ENCODE peak calls at places on chromosomes 16 and 17, in nine cellular contexts. I, F, C, T, A, W, E, J and Y are unnamed samples.

GRCh38 chr17:73906896-73907600 is 262.8 kb upstream of the SDK2 start:
- DNase-seq in T (no peak), F (no peak), J (no peak), A (no peak), W (no peak), C (no peak), E (no peak), I (peak), Y (no peak)

GRCh38 chr16:69424935-69425784 is 741 bp downstream of the CYB5B start:
- DNase-seq in T (no peak), F (no peak), I (no peak), A (no peak), W (peak), J (no peak), E (no peak), C (no peak), Y (no peak)

GRCh38 chr16:57785924-57786323 is 16.4 kb downstream of the KIFC3 start:
- DNase-seq in C (no peak), E (no peak), I (no peak), J (no peak), W (no peak), A (no peak), T (no peak), F (no peak), Y (no peak)

GRCh38 chr17:9402590-9403199 is 172.9 kb downstream of the STX8 start:
- DNase-seq in J (no peak), W (peak), A (peak), I (peak), T (no peak), C (peak), E (no peak), F (no peak), Y (no peak)

GRCh38 chr17:41868568-41868967 is 3.3 kb upstream of the KLHL11 start:
- DNase-seq in J (no peak), W (no peak), E (no peak), F (no peak), T (no peak), A (no peak), I (no peak), C (no peak), Y (no peak)

GRCh38 chr17:57349533-57350227 is 93.4 kb downstream of the MSI2 start:
- DNase-seq in A (no peak), E (no peak), J (no peak), C (no peak), I (no peak), T (no peak), F (no peak), W (peak), Y (no peak)

GRCh38 chr17:31226373-31226772 is 70.7 kb downstream of the OMG start:
- DNase-seq in J (no peak), F (no peak), E (no peak), C (no peak), T (no peak), W (no peak), I (no peak), A (no peak), Y (no peak)

GRCh38 chr17:28053044-28053670 is 10.7 kb downstream of the NLK start:
- DNase-seq in E (no peak), C (no peak), I (no peak), F (no peak), T (no peak), A (no peak), W (no peak), J (no peak), Y (no peak)

GRCh38 chr16:8458481-8458880 is 131.8 kb downstream of the TMEM114 start:
- DNase-seq in T (no peak), C (no peak), W (no peak), I (no peak), E (no peak), F (no peak), J (no peak), A (no peak), Y (no peak)

GRCh38 chr17:39730095-39730921 is at the start of gene MIEN1:
- DNase-seq in T (peak), E (peak), F (peak), W (peak), C (peak), A (peak), J (peak), I (peak), Y (peak)

GRCh38 chr17:67376509-67376891 is 581 bp upstream of the PITPNC1 start:
- DNase-seq in A (peak), J (peak), I (no peak), E (peak), W (peak), F (no peak), C (peak), T (no peak), Y (no peak)

GRCh38 chr16:48950184-48950583 is 331.5 kb downstream of the CBLN1 start:
- DNase-seq in A (no peak), W (no peak), C (no peak), J (no peak), T (no peak), F (no peak), I (no peak), E (no peak), Y (no peak)

GRCh38 chr17:8116779-8117178 is 1.5 kb downstream of the ALOXE3 start:
- DNase-seq in W (no peak), F (no peak), J (no peak), A (no peak), T (no peak), I (no peak), E (no peak), C (no peak), Y (no peak)

GRCh38 chr16:6571044-6571443 is 761.6 kb upstream of the RBFOX1 start:
- DNase-seq in C (no peak), W (no peak), E (no peak), T (no peak), I (peak), J (no peak), F (no peak), A (no peak), Y (no peak)

GRCh38 chr16:82105107-82105506 is 64.9 kb downstream of the MPHOSPH6 start:
- DNase-seq in E (no peak), A (no peak), J (no peak), F (no peak), I (no peak), T (no peak), C (no peak), W (no peak), Y (no peak)

GRCh38 chr16:13453938-13454553 is 465.9 kb upstream of the ERCC4 start:
- DNase-seq in T (no peak), F (no peak), A (peak), I (peak), E (peak), C (no peak), J (peak), W (peak), Y (no peak)

GRCh38 chr16:67917140-67917851 is 14.4 kb downstream of the CTRL start:
- DNase-seq in F (no peak), J (no peak), I (no peak), E (no peak), T (peak), A (no peak), C (no peak), W (no peak), Y (no peak)

GRCh38 chr17:51857052-51857593 is 301.4 kb downstream of the CA10 start:
- DNase-seq in F (no peak), C (no peak), J (no peak), I (peak), A (no peak), T (no peak), E (no peak), W (no peak), Y (no peak)

GRCh38 chr17:40097931-40098845 is 2.2 kb downstream of the NR1D1 start:
- DNase-seq in F (peak), C (peak), T (peak), E (peak), W (peak), I (no peak), A (peak), J (peak), Y (no peak)

GRCh38 chr16:85055503-85056210 is 28.1 kb downstream of the KIAA0513 start:
- DNase-seq in J (peak), F (no peak), W (peak), I (no peak), C (peak), A (peak), T (no peak), E (peak), Y (no peak)

GRCh38 chr16:89209522-89210044 is 7.9 kb upstream of the ZNF778 start:
- DNase-seq in T (peak), C (no peak), F (no peak), I (no peak), A (no peak), W (no peak), E (no peak), J (no peak), Y (no peak)

GRCh38 chr16:68732068-68732680 is 4.9 kb upstream of the CDH1 start:
- DNase-seq in J (peak), W (no peak), F (peak), A (peak), T (no peak), I (peak), E (no peak), C (peak), Y (no peak)

GRCh38 chr17:15744091-15744676 is 12.1 kb downstream of the TBC1D26 start:
- DNase-seq in C (no peak), T (no peak), I (no peak), E (no peak), A (no peak), J (no peak), F (no peak), W (no peak), Y (no peak)

GRCh38 chr16:62167551-62167950 is 131.3 kb upstream of the CDH8 start:
- DNase-seq in E (no peak), A (no peak), T (no peak), I (no peak), F (no peak), W (no peak), J (no peak), C (no peak), Y (no peak)

GRCh38 chr17:35056013-35056412 is 7.5 kb downstream of the RFFL start:
- DNase-seq in C (no peak), W (no peak), E (no peak), A (no peak), J (no peak), T (no peak), F (no peak), I (peak), Y (no peak)

GRCh38 chr16:25297151-25297787 is 39.6 kb upstream of the ZKSCAN2 start:
- DNase-seq in T (no peak), C (no peak), W (no peak), J (no peak), F (no peak), E (no peak), A (no peak), I (no peak), Y (no peak)

GRCh38 chr17:63436523-63437110 is 9.5 kb downstream of the CYB561 start:
- DNase-seq in C (peak), T (no peak), E (no peak), W (no peak), F (no peak), I (peak), J (no peak), A (no peak), Y (no peak)

GRCh38 chr16:2784536-2785100 is 2.7 kb downstream of the PRSS33 start:
- DNase-seq in T (peak), F (no peak), E (no peak), A (no peak), C (no peak), I (peak), W (no peak), J (no peak), Y (no peak)

GRCh38 chr17:8066841-8067775 is 20.4 kb downstream of the ALOX12B start:
- DNase-seq in C (no peak), F (no peak), W (no peak), J (no peak), I (peak), T (no peak), A (no peak), E (no peak), Y (no peak)

GRCh38 chr17:61393550-61393903 is 6.1 kb upstream of the TBX2 start:
- DNase-seq in J (no peak), I (peak), E (no peak), C (no peak), F (no peak), A (peak), W (no peak), T (no peak), Y (no peak)

GRCh38 chr16:15924996-15925395 is 24.4 kb upstream of the ABCC1 start:
- DNase-seq in W (no peak), I (no peak), E (no peak), J (no peak), F (no peak), T (no peak), A (no peak), C (no peak), Y (no peak)

GRCh38 chr16:72189865-72190371 is 18.0 kb upstream of the PMFBP1 start:
- DNase-seq in F (peak), I (no peak), E (peak), C (peak), A (peak), W (peak), J (no peak), T (no peak), Y (no peak)

GRCh38 chr16:69253796-69254426 is 57.2 kb upstream of the VPS4A start:
- DNase-seq in F (no peak), W (peak), J (peak), T (no peak), A (no peak), C (peak), E (peak), I (no peak), Y (no peak)

GRCh38 chr17:41660221-41660711 is 28.4 kb upstream of the EIF1 start:
- DNase-seq in W (no peak), I (peak), C (no peak), A (peak), F (no peak), E (no peak), T (no peak), J (no peak), Y (no peak)

GRCh38 chr16:28924399-28924761 is 658 bp downstream of the RABEP2 start:
- DNase-seq in T (no peak), W (no peak), J (no peak), A (no peak), F (no peak), I (no peak), E (no peak), C (no peak), Y (no peak)
- TF ChIP-seq CTCF in T (no peak), W (no peak), J (peak), A (no peak), F (no peak), I (peak), E (no peak), C (no peak), Y (no peak)

DNA sequence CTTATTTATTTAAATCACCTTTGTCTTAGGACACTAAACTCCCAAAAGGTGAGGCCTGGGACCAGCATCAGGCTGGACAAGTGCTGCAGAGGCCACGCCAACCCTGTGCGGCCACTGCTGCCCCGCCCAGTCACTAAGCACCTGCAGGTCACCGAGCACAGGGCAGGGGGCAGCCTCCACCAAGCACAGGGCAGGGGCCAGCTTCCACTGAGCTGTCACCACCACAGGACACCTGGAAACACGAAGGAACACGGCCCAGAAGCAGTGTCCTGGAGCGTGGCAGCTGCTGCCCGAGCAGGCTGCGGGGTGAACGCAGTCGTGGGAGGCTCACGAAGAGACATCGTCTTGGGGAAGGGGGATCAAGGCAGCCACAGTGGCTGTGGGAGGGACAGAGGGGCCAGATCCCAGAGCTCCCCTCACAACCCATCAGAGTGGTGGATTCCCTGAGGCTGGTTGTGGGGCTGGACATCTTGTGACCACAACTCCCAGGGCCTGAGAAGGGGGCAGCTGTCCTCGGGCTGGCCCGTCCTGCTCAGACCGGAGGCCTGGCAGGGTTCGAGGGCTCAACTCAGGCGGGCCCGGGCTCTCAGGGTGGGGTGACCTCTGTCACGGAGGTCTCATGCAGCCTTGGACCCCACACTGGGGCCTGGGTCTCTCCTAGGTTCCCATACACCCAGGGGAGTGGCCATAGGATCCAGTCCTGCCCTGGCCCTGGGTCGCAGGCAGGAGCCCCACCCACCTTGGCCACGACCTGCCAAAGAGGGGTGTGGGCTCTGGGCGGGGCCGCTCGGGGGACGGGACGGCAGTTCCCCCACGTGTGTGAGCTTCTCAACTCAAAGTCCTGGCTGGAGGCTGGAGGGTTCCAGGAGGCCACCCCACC is 18.7 kb downstream of the RAB40B start:
- DNase-seq in I (peak), F (no peak), W (no peak), A (no peak), E (no peak), C (no peak), J (no peak), T (no peak), Y (no peak)
- TF ChIP-seq CTCF in I (peak), F (no peak), W (no peak), A (no peak), E (no peak), C (no peak), J (no peak), T (no peak), Y (peak)

GRCh38 chr16:50351116-50351515 is 17.7 kb downstream of the BRD7 start:
- DNase-seq in F (no peak), E (no peak), W (no peak), T (no peak), J (no peak), I (no peak), C (no peak), A (no peak), Y (no peak)

GRCh38 chr16:50354629-50355456 is 13.9 kb downstream of the BRD7 start:
- DNase-seq in E (no peak), I (no peak), A (no peak), T (no peak), F (no peak), C (peak), W (peak), J (no peak), Y (no peak)

GRCh38 chr16:50354082-50354481 is 14.7 kb downstream of the BRD7 start:
- DNase-seq in C (no peak), T (no peak), W (no peak), F (no peak), E (no peak), A (no peak), J (no peak), I (no peak), Y (no peak)

DNA sequence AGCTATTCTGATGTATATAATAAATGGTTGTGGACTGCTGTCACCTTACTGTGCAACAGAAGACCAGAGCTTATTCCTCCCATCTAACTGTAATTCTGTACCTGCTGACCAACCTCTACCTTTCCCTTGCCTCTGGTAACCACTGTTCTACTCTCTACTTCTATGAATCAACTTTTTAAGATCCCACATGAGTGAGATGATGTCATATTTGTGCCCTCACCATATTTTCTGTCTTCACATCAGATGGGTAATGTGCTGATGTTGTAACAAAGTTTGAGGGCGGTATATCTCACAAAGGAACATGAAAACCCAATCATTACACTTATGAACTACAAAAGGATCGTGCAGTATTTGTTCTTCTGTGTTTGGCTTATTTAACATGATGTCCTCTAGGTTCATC is 16.8 kb downstream of the BRD7 start:
- DNase-seq in W (no peak), F (no peak), I (no peak), C (no peak), T (no peak), A (no peak), E (no peak), J (no peak), Y (no peak)
- TF ChIP-seq CTCF in W (no peak), F (no peak), I (no peak), C (no peak), T (no peak), A (no peak), E (no peak), J (no peak), Y (no peak)

DNA sequence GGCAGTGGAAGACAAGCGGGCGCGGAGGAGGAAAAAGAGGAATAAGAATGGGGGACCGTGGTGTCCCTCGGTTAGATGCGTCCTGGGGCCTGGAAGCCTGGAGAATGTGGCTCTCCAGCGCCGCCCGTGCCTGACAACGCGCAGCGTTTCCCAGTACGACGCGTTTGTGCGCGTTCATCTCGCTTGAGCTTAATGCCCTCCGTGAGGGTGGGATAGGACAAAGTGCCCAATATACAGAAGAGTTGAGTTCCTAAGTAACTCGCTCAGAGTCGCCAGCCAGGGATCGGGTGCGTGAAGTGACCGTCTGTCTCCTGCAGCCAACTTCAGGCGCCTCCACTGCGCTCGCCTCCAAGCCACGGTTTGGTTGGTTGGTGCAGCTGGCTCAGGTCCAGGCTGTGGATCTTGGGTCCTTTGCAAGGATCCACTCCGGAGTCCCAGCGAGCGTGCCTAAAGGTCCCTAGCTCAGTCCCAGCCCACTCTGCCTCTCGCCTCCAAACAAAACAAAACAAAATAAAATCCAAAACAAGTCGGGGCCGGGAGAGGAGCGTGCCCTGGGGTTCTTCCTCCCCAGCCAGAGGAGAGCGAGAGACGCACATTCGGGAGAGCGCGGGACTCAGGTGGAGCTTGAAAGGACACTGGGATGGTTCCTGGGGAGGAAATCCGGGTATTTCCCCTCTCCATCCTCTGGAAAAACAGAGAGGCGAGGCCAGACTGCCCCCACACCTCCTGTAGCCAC is 951 bp downstream of the GALR2 start:
- DNase-seq in W (peak), A (no peak), F (no peak), C (no peak), E (no peak), J (no peak), T (no peak), I (peak), Y (no peak)
- TF ChIP-seq CTCF in W (no peak), A (no peak), F (no peak), C (peak), E (no peak), J (no peak), T (no peak), I (peak), Y (peak)